ENCODE peak calls at places on chromosomes 3 and 15, in five cellular contexts. One of them, this sample, is unnamed.

GRCh38 chr3:131216340-131216739 is 165.2 kb upstream of the NUDT16 start:
- DNase-seq in NCI-H1092: no peak
- DNase-seq in AG04450: no peak
- DNase-seq in SIG-M5: no peak
- DNase-seq in cardiac muscle cell: no peak
- DNase-seq in this sample: no peak

GRCh38 chr3:100875239-100875638 is 118.0 kb downstream of the ABI3BP start:
- DNase-seq in NCI-H1092: peak; percentile 56
- DNase-seq in AG04450: no peak
- DNase-seq in SIG-M5: no peak
- DNase-seq in cardiac muscle cell: no peak
- DNase-seq in this sample: no peak

GRCh38 chr3:53705774-53706173 is 140.4 kb downstream of the CHDH start:
- DNase-seq in NCI-H1092: no peak
- DNase-seq in AG04450: no peak
- DNase-seq in SIG-M5: no peak
- DNase-seq in cardiac muscle cell: no peak
- DNase-seq in this sample: no peak

GRCh38 chr15:98422086-98422478 is 226.3 kb upstream of the IGF1R start:
- DNase-seq in NCI-H1092: no peak
- DNase-seq in AG04450: no peak
- DNase-seq in SIG-M5: no peak
- DNase-seq in cardiac muscle cell: no peak
- DNase-seq in this sample: no peak

GRCh38 chr15:74251187-74251811 is 15.2 kb downstream of the CCDC33 start:
- DNase-seq in NCI-H1092: peak; percentile 28
- DNase-seq in AG04450: no peak
- DNase-seq in SIG-M5: no peak
- DNase-seq in cardiac muscle cell: no peak
- DNase-seq in this sample: no peak

GRCh38 chr3:66738625-66739330 is 238.0 kb upstream of the LRIG1 start:
- DNase-seq in NCI-H1092: no peak
- DNase-seq in AG04450: peak; percentile 36
- DNase-seq in SIG-M5: no peak
- DNase-seq in cardiac muscle cell: no peak
- DNase-seq in this sample: no peak

GRCh38 chr15:74531144-74531811 is 9.7 kb upstream of the ARID3B start:
- DNase-seq in NCI-H1092: no peak
- DNase-seq in AG04450: peak; percentile 89
- DNase-seq in SIG-M5: no peak
- DNase-seq in cardiac muscle cell: peak; percentile 42
- DNase-seq in this sample: no peak

GRCh38 chr15:65105038-65105437 is 10.0 kb downstream of the UBAP1L start:
- DNase-seq in NCI-H1092: no peak
- DNase-seq in AG04450: no peak
- DNase-seq in SIG-M5: no peak
- DNase-seq in cardiac muscle cell: no peak
- DNase-seq in this sample: no peak

GRCh38 chr3:34152641-34153040 is 354.2 kb downstream of the PDCD6IP start:
- DNase-seq in NCI-H1092: no peak
- DNase-seq in AG04450: no peak
- DNase-seq in SIG-M5: no peak
- DNase-seq in cardiac muscle cell: no peak
- DNase-seq in this sample: no peak

GRCh38 chr3:188829577-188829976 is 342.2 kb upstream of the TPRG1 start:
- DNase-seq in NCI-H1092: no peak
- DNase-seq in AG04450: no peak
- DNase-seq in SIG-M5: no peak
- DNase-seq in cardiac muscle cell: peak; percentile 10
- DNase-seq in this sample: no peak

GRCh38 chr3:139518296-139518695 is 21.2 kb downstream of the RBP1 start:
- DNase-seq in NCI-H1092: no peak
- DNase-seq in AG04450: no peak
- DNase-seq in SIG-M5: no peak
- DNase-seq in cardiac muscle cell: no peak
- DNase-seq in this sample: no peak

GRCh38 chr15:90239371-90239770 is 5.4 kb downstream of the GDPGP1 start:
- DNase-seq in NCI-H1092: no peak
- DNase-seq in AG04450: no peak
- DNase-seq in SIG-M5: no peak
- DNase-seq in cardiac muscle cell: no peak
- DNase-seq in this sample: no peak

GRCh38 chr3:18425641-18426403 is 683 bp upstream of the SATB1 start:
- DNase-seq in NCI-H1092: peak; percentile 59
- DNase-seq in AG04450: no peak
- DNase-seq in SIG-M5: no peak
- DNase-seq in cardiac muscle cell: peak; percentile 71
- DNase-seq in this sample: peak; percentile 62

GRCh38 chr15:33547876-33548275 is 237.1 kb downstream of the RYR3 start:
- DNase-seq in NCI-H1092: no peak
- DNase-seq in AG04450: peak; percentile 7
- DNase-seq in SIG-M5: no peak
- DNase-seq in cardiac muscle cell: peak; percentile 87
- DNase-seq in this sample: peak; percentile 11

GRCh38 chr15:48177383-48177874 is 666 bp downstream of the MYEF2 start:
- DNase-seq in NCI-H1092: peak; percentile 23
- DNase-seq in AG04450: no peak
- DNase-seq in SIG-M5: no peak
- DNase-seq in cardiac muscle cell: peak; percentile 38
- DNase-seq in this sample: no peak

GRCh38 chr3:50345586-50345985 is at the start of gene ZMYND10:
- DNase-seq in NCI-H1092: no peak
- DNase-seq in AG04450: no peak
- DNase-seq in SIG-M5: no peak
- DNase-seq in cardiac muscle cell: peak; percentile 68
- DNase-seq in this sample: no peak

GRCh38 chr15:65264877-65265430 is 21.7 kb downstream of the PARP16 start:
- DNase-seq in NCI-H1092: no peak
- DNase-seq in AG04450: no peak
- DNase-seq in SIG-M5: no peak
- DNase-seq in cardiac muscle cell: peak; percentile 19
- DNase-seq in this sample: no peak

GRCh38 chr3:160245261-160245800 is 20.1 kb downstream of the C3orf80 start:
- DNase-seq in NCI-H1092: no peak
- DNase-seq in AG04450: no peak
- DNase-seq in SIG-M5: no peak
- DNase-seq in cardiac muscle cell: no peak
- DNase-seq in this sample: no peak

GRCh38 chr15:73996267-73996666 is 1.8 kb downstream of the PML start:
- DNase-seq in NCI-H1092: no peak
- DNase-seq in AG04450: no peak
- DNase-seq in SIG-M5: no peak
- DNase-seq in cardiac muscle cell: no peak
- DNase-seq in this sample: no peak

GRCh38 chr3:89697321-89697916 is 590.0 kb downstream of the EPHA3 start:
- DNase-seq in NCI-H1092: no peak
- DNase-seq in AG04450: no peak
- DNase-seq in SIG-M5: no peak
- DNase-seq in cardiac muscle cell: no peak
- DNase-seq in this sample: no peak

GRCh38 chr15:88839146-88839545 is 35.9 kb downstream of the ACAN start:
- DNase-seq in NCI-H1092: no peak
- DNase-seq in AG04450: no peak
- DNase-seq in SIG-M5: no peak
- DNase-seq in cardiac muscle cell: no peak
- DNase-seq in this sample: no peak

GRCh38 chr15:88986949-88987589 is 73.9 kb upstream of the MFGE8 start:
- DNase-seq in NCI-H1092: no peak
- DNase-seq in AG04450: no peak
- DNase-seq in SIG-M5: no peak
- DNase-seq in cardiac muscle cell: no peak
- DNase-seq in this sample: no peak

GRCh38 chr3:18657858-18658820 is 233.0 kb upstream of the SATB1 start:
- DNase-seq in NCI-H1092: no peak
- DNase-seq in AG04450: no peak
- DNase-seq in SIG-M5: no peak
- DNase-seq in cardiac muscle cell: no peak
- DNase-seq in this sample: no peak

GRCh38 chr3:78610462-78611125 is 1157.2 kb downstream of the ROBO1 start:
- DNase-seq in NCI-H1092: no peak
- DNase-seq in AG04450: no peak
- DNase-seq in SIG-M5: no peak
- DNase-seq in cardiac muscle cell: no peak
- DNase-seq in this sample: no peak

GRCh38 chr3:74651239-74651638 is 36.8 kb upstream of the CNTN3 start:
- DNase-seq in NCI-H1092: no peak
- DNase-seq in AG04450: no peak
- DNase-seq in SIG-M5: no peak
- DNase-seq in cardiac muscle cell: no peak
- DNase-seq in this sample: no peak

GRCh38 chr3:31442755-31443154 is 90.0 kb upstream of the STT3B start:
- DNase-seq in NCI-H1092: no peak
- DNase-seq in AG04450: no peak
- DNase-seq in SIG-M5: no peak
- DNase-seq in cardiac muscle cell: no peak
- DNase-seq in this sample: no peak

GRCh38 chr3:27356976-27357375 is 12.2 kb downstream of the NEK10 start:
- DNase-seq in NCI-H1092: no peak
- DNase-seq in AG04450: no peak
- DNase-seq in SIG-M5: no peak
- DNase-seq in cardiac muscle cell: no peak
- DNase-seq in this sample: no peak

GRCh38 chr3:187783098-187783497 is 37.8 kb upstream of the BCL6 start:
- DNase-seq in NCI-H1092: no peak
- DNase-seq in AG04450: peak; percentile 84
- DNase-seq in SIG-M5: no peak
- DNase-seq in cardiac muscle cell: no peak
- DNase-seq in this sample: no peak

GRCh38 chr15:99324082-99324620 is 72.9 kb downstream of the LRRC28 start:
- DNase-seq in NCI-H1092: no peak
- DNase-seq in AG04450: peak; percentile 20
- DNase-seq in SIG-M5: no peak
- DNase-seq in cardiac muscle cell: peak; percentile 56
- DNase-seq in this sample: no peak

GRCh38 chr15:32935139-32935538 is 217.3 kb downstream of the GREM1 start:
- DNase-seq in NCI-H1092: no peak
- DNase-seq in AG04450: no peak
- DNase-seq in SIG-M5: no peak
- DNase-seq in cardiac muscle cell: no peak
- DNase-seq in this sample: no peak

GRCh38 chr3:44232407-44232806 is 9.3 kb upstream of the TOPAZ1 start:
- DNase-seq in NCI-H1092: no peak
- DNase-seq in AG04450: no peak
- DNase-seq in SIG-M5: no peak
- DNase-seq in cardiac muscle cell: no peak
- DNase-seq in this sample: no peak

GRCh38 chr15:74174216-74174965 is 881 bp downstream of the ISLR start:
- DNase-seq in NCI-H1092: no peak
- DNase-seq in AG04450: no peak
- DNase-seq in SIG-M5: no peak
- DNase-seq in cardiac muscle cell: no peak
- DNase-seq in this sample: no peak

GRCh38 chr15:35206060-35206675 is 121.1 kb upstream of the NANOGP8 start:
- DNase-seq in NCI-H1092: no peak
- DNase-seq in AG04450: no peak
- DNase-seq in SIG-M5: no peak
- DNase-seq in cardiac muscle cell: no peak
- DNase-seq in this sample: peak; percentile 19

GRCh38 chr3:173583496-173583895 is 186.0 kb downstream of the NLGN1 start:
- DNase-seq in NCI-H1092: no peak
- DNase-seq in AG04450: no peak
- DNase-seq in SIG-M5: no peak
- DNase-seq in cardiac muscle cell: no peak
- DNase-seq in this sample: no peak

GRCh38 chr15:56754993-56755392 is 21.7 kb upstream of the ZNF280D start:
- DNase-seq in NCI-H1092: no peak
- DNase-seq in AG04450: no peak
- DNase-seq in SIG-M5: no peak
- DNase-seq in cardiac muscle cell: no peak
- DNase-seq in this sample: no peak

GRCh38 chr3:4504340-4505261 is 11.5 kb downstream of the ITPR1 start:
- DNase-seq in NCI-H1092: no peak
- DNase-seq in AG04450: no peak
- DNase-seq in SIG-M5: no peak
- DNase-seq in cardiac muscle cell: peak; percentile 42
- DNase-seq in this sample: peak; percentile 53

GRCh38 chr3:187014417-187014864 is 84.1 kb downstream of the ST6GAL1 start:
- DNase-seq in NCI-H1092: no peak
- DNase-seq in AG04450: no peak
- DNase-seq in SIG-M5: no peak
- DNase-seq in cardiac muscle cell: no peak
- DNase-seq in this sample: no peak

This sample was measured in HL-60.